ENCODE peak calls at places on chromosomes 16 and 17, in four cellular contexts. One of them, this sample, is unnamed.

GRCh38 chr17:56497132-56497531 is 96.4 kb upstream of the NOG start:
- DNase-seq in NCI-H774: no peak
- DNase-seq in activated naive CD4-positive, alpha-beta T cell: no peak
- DNase-seq in NB4: peak
- DNase-seq in this sample: no peak

GRCh38 chr16:89034573-89034961 is 57.6 kb upstream of the CBFA2T3 start:
- DNase-seq in NCI-H774: no peak
- DNase-seq in activated naive CD4-positive, alpha-beta T cell: no peak
- DNase-seq in NB4: no peak
- DNase-seq in this sample: no peak

GRCh38 chr17:28655160-28655559 is 6.5 kb downstream of the SDF2 start:
- DNase-seq in NCI-H774: no peak
- DNase-seq in activated naive CD4-positive, alpha-beta T cell: no peak
- DNase-seq in NB4: no peak
- DNase-seq in this sample: no peak

GRCh38 chr17:63622571-63623390 is 564 bp downstream of the MAP3K3 start:
- DNase-seq in NCI-H774: peak
- DNase-seq in activated naive CD4-positive, alpha-beta T cell: peak
- DNase-seq in NB4: peak
- DNase-seq in this sample: peak

GRCh38 chr16:5045499-5046115 is 11.9 kb upstream of the NAGPA start:
- DNase-seq in NCI-H774: no peak
- DNase-seq in activated naive CD4-positive, alpha-beta T cell: no peak
- DNase-seq in NB4: no peak
- DNase-seq in this sample: no peak

GRCh38 chr17:61410100-61410551 is 10.5 kb downstream of the TBX2 start:
- DNase-seq in NCI-H774: no peak
- DNase-seq in activated naive CD4-positive, alpha-beta T cell: no peak
- DNase-seq in NB4: no peak
- DNase-seq in this sample: no peak

GRCh38 chr16:1751946-1752345 is 19.4 kb downstream of the NME3 start:
- DNase-seq in NCI-H774: no peak
- DNase-seq in activated naive CD4-positive, alpha-beta T cell: no peak
- DNase-seq in NB4: no peak
- DNase-seq in this sample: no peak

GRCh38 chr17:12227547-12227946 is 206.9 kb downstream of the MAP2K4 start:
- DNase-seq in NCI-H774: no peak
- DNase-seq in activated naive CD4-positive, alpha-beta T cell: no peak
- DNase-seq in NB4: no peak
- DNase-seq in this sample: no peak

GRCh38 chr17:57293077-57293476 is 36.8 kb downstream of the MSI2 start:
- DNase-seq in NCI-H774: no peak
- DNase-seq in activated naive CD4-positive, alpha-beta T cell: no peak
- DNase-seq in NB4: no peak
- DNase-seq in this sample: no peak

This sample was measured in COR-L47.